ENCODE peak calls at places on chromosomes 12 and 14, in eight cellular contexts. H is tibial artery, U is WERI-Rb-1, A is upper lobe of right lung, C is H1, W is AG09319, O is heart left ventricle, I is HFFc6. G is an unnamed sample.

GRCh38 chr14:104370256-104370870 is 209.2 kb upstream of the C14orf180 start:
- DNase-seq in H (no peak), U (peak; percentile 74), A (no peak), C (peak; percentile 63), W (no peak), O (peak; percentile 40), I (no peak), G (peak; percentile 32)

GRCh38 chr12:131895640-131896079 is 1.2 kb downstream of the ULK1 start:
- DNase-seq in H (no peak), U (no peak), A (no peak), C (no peak), W (no peak), O (no peak), I (no peak), G (no peak)

GRCh38 chr12:75315518-75315917 is 14.6 kb downstream of the CAPS2 start:
- DNase-seq in H (no peak), U (no peak), A (no peak), C (no peak), W (no peak), O (no peak), I (peak; percentile 68), G (no peak)

GRCh38 chr12:125528300-125528699 is 463.1 kb downstream of the AACS start:
- DNase-seq in H (no peak), U (no peak), A (no peak), C (no peak), W (no peak), O (no peak), I (no peak), G (no peak)

GRCh38 chr14:105474478-105475268 is at the start of gene CRIP2:
- DNase-seq in H (peak; percentile 78), U (peak; percentile 50), A (no peak), C (peak; percentile 73), W (no peak), O (peak; percentile 82), I (no peak), G (peak; percentile 72)

GRCh38 chr14:60215127-60215444 is 33.9 kb upstream of the PPM1A start:
- DNase-seq in H (no peak), U (no peak), A (no peak), C (no peak), W (no peak), O (no peak), I (no peak), G (no peak)

GRCh38 chr14:51020024-51020710 is 74.7 kb downstream of the TRIM9 start:
- DNase-seq in H (no peak), U (peak; percentile 65), A (no peak), C (no peak), W (no peak), O (no peak), I (no peak), G (peak; percentile 12)

GRCh38 chr12:120229583-120230325 is 28.8 kb upstream of the RPLP0 start:
- DNase-seq in H (no peak), U (no peak), A (no peak), C (no peak), W (no peak), O (no peak), I (peak; percentile 43), G (no peak)

GRCh38 chr14:90580381-90581335 is 183.8 kb downstream of the CALM1 start:
- DNase-seq in H (no peak), U (no peak), A (peak; percentile 51), C (no peak), W (no peak), O (no peak), I (no peak), G (peak; percentile 60)

GRCh38 chr12:131900397-131900796 is 6.0 kb downstream of the ULK1 start:
- DNase-seq in H (no peak), U (no peak), A (no peak), C (no peak), W (no peak), O (no peak), I (no peak), G (no peak)

GRCh38 chr12:6267007-6267721 is 43.3 kb upstream of the PLEKHG6 start:
- DNase-seq in H (no peak), U (no peak), A (no peak), C (no peak), W (no peak), O (no peak), I (no peak), G (no peak)

GRCh38 chr12:50087995-50088394 is 2.9 kb downstream of the SMARCD1 start:
- DNase-seq in H (no peak), U (no peak), A (no peak), C (no peak), W (no peak), O (no peak), I (peak; percentile 64), G (no peak)

GRCh38 chr14:88321692-88322504 is 1.2 kb downstream of the KCNK10 start:
- DNase-seq in H (no peak), U (peak; percentile 14), A (no peak), C (peak; percentile 47), W (no peak), O (no peak), I (no peak), G (peak; percentile 11)

GRCh38 chr12:50344775-50345174 is 51.6 kb downstream of the FAM186A start:
- DNase-seq in H (no peak), U (no peak), A (no peak), C (no peak), W (no peak), O (no peak), I (no peak), G (no peak)

GRCh38 chr12:124829008-124829707 is 34.5 kb downstream of the SCARB1 start:
- DNase-seq in H (no peak), U (no peak), A (no peak), C (no peak), W (peak; percentile 77), O (no peak), I (peak; percentile 96), G (no peak)

GRCh38 chr12:26017484-26018211 is 59.2 kb downstream of the RASSF8 start:
- DNase-seq in H (no peak), U (peak; percentile 37), A (no peak), C (peak; percentile 77), W (no peak), O (peak; percentile 21), I (no peak), G (peak; percentile 34)

GRCh38 chr12:6262635-6263034 is 47.8 kb upstream of the PLEKHG6 start:
- DNase-seq in H (no peak), U (no peak), A (no peak), C (no peak), W (no peak), O (no peak), I (no peak), G (no peak)

GRCh38 chr12:56941299-56942017 is 7.2 kb upstream of the SDR9C7 start:
- DNase-seq in H (no peak), U (no peak), A (no peak), C (peak; percentile 23), W (no peak), O (no peak), I (peak; percentile 66), G (no peak)

GRCh38 chr12:110862331-110862730 is 15.5 kb downstream of the CCDC63 start:
- DNase-seq in H (no peak), U (no peak), A (no peak), C (no peak), W (no peak), O (no peak), I (no peak), G (no peak)

GRCh38 chr14:58280954-58281787 is 17.2 kb upstream of the ARID4A start:
- DNase-seq in H (no peak), U (no peak), A (no peak), C (no peak), W (peak; percentile 76), O (peak; percentile 33), I (peak; percentile 97), G (no peak)

GRCh38 chr12:26172478-26172877 is 22.9 kb upstream of the SSPN start:
- DNase-seq in H (no peak), U (no peak), A (no peak), C (no peak), W (no peak), O (no peak), I (no peak), G (no peak)

GRCh38 chr14:101060171-101060601 is 156.7 kb upstream of the RTL1 start:
- DNase-seq in H (peak; percentile 31), U (no peak), A (peak; percentile 53), C (no peak), W (no peak), O (no peak), I (no peak), G (no peak)

GRCh38 chr14:68133856-68134255 is 314.3 kb downstream of the RAD51B start:
- DNase-seq in H (no peak), U (no peak), A (no peak), C (no peak), W (no peak), O (no peak), I (no peak), G (no peak)

GRCh38 chr12:2360630-2361170 is 307.9 kb downstream of the CACNA1C start:
- DNase-seq in H (no peak), U (no peak), A (no peak), C (no peak), W (no peak), O (no peak), I (no peak), G (no peak)
- TF ChIP-seq CTCF in H (peak; percentile 18), U (peak; percentile 3), A (no peak), C (peak; percentile 10), W (no peak), O (peak; percentile 45), I (peak; percentile 48), G (peak; percentile 5)

GRCh38 chr12:64699504-64700115 is 59.6 kb downstream of the GNS start:
- DNase-seq in H (peak; percentile 62), U (no peak), A (peak; percentile 68), C (no peak), W (no peak), O (no peak), I (no peak), G (no peak)

GRCh38 chr12:64695550-64695949 is 63.7 kb downstream of the GNS start:
- DNase-seq in H (peak; percentile 32), U (no peak), A (no peak), C (no peak), W (no peak), O (no peak), I (no peak), G (no peak)

GRCh38 chr12:64691793-64692583 is 67.2 kb downstream of the GNS start:
- DNase-seq in H (no peak), U (no peak), A (no peak), C (no peak), W (peak; percentile 43), O (no peak), I (no peak), G (no peak)

GRCh38 chr12:64694130-64695078 is 64.8 kb downstream of the GNS start:
- DNase-seq in H (peak; percentile 60), U (no peak), A (no peak), C (no peak), W (no peak), O (no peak), I (no peak), G (no peak)

GRCh38 chr12:64696065-64696741 is 63.0 kb downstream of the GNS start:
- DNase-seq in H (no peak), U (no peak), A (no peak), C (no peak), W (no peak), O (no peak), I (peak; percentile 25), G (no peak)
- TF ChIP-seq CTCF in H (peak; percentile 31), U (no peak), A (peak; percentile 43), C (no peak), W (peak; percentile 33), O (peak; percentile 65), I (peak; percentile 73), G (peak; percentile 23)

GRCh38 chr12:58310368-58310767 is 369.0 kb downstream of the ATP23 start:
- DNase-seq in H (no peak), U (no peak), A (no peak), C (no peak), W (no peak), O (no peak), I (peak; percentile 66), G (no peak)
- TF ChIP-seq CTCF in H (no peak), U (no peak), A (no peak), C (no peak), W (no peak), O (no peak), I (peak; percentile 59), G (no peak)

GRCh38 chr12:69779928-69780327 is 41.3 kb downstream of the RAB3IP start:
- DNase-seq in H (no peak), U (peak; percentile 72), A (no peak), C (peak; percentile 79), W (no peak), O (no peak), I (peak; percentile 27), G (peak; percentile 50)
- TF ChIP-seq CTCF in H (no peak), U (peak; percentile 75), A (peak; percentile 17), C (peak; percentile 70), W (peak; percentile 39), O (no peak), I (peak; percentile 73), G (peak; percentile 49)

G was measured in nephron progenitor cell.